ENCODE peak calls at places on chromosome 11, in five cellular contexts. U is ELF-1; Z is ovary; V is PC-3; C is stimulated activated CD8-positive, alpha-beta memory T cell treated with anti-CD3 and anti-CD28 coated beads, Interleukin-12 subunit alpha, Interleukin-12 subunit beta, amount 100 ng/mL, for 1 hour. Q is an unnamed sample.

GRCh38 chr11:65424200-65425104 is 1.9 kb downstream of the NEAT1 start:
- DNase-seq in U (peak; percentile 36), Z (no peak), V (peak; percentile 42), C (no peak), Q (no peak)

GRCh38 chr11:66880484-66881211 is 23.8 kb downstream of the LRFN4 start:
- DNase-seq in U (no peak), Z (no peak), V (peak; percentile 97), C (no peak), Q (no peak)

GRCh38 chr11:119479685-119480275 is 56.8 kb upstream of the THY1 start:
- DNase-seq in U (peak; percentile 47), Z (no peak), V (peak; percentile 40), C (no peak), Q (peak; percentile 74)

GRCh38 chr11:20026629-20027545 is 133.4 kb downstream of the DBX1 start:
- DNase-seq in U (peak; percentile 98), Z (peak; percentile 35), V (peak; percentile 84), C (no peak), Q (no peak)

GRCh38 chr11:72740060-72740424 is 12.2 kb downstream of the ARAP1 start:
- DNase-seq in U (no peak), Z (no peak), V (no peak), C (no peak), Q (no peak)

GRCh38 chr11:64723907-64724862 is 1.2 kb upstream of the NRXN2 start:
- DNase-seq in U (no peak), Z (no peak), V (no peak), C (no peak), Q (no peak)

GRCh38 chr11:60889869-60890311 is 16.5 kb downstream of the PRPF19 start:
- DNase-seq in U (peak; percentile 51), Z (no peak), V (no peak), C (no peak), Q (no peak)

GRCh38 chr11:131980878-131981668 is 610.7 kb downstream of the NTM start:
- DNase-seq in U (no peak), Z (no peak), V (no peak), C (no peak), Q (no peak)

GRCh38 chr11:96050435-96051182 is 126.7 kb upstream of the MTMR2 start:
- DNase-seq in U (no peak), Z (no peak), V (peak; percentile 16), C (no peak), Q (peak; percentile 76)

GRCh38 chr11:110338684-110339083 is 42.3 kb upstream of the RDX start:
- DNase-seq in U (no peak), Z (no peak), V (no peak), C (no peak), Q (no peak)

GRCh38 chr11:125457814-125458343 is 38.2 kb downstream of the FEZ1 start:
- DNase-seq in U (peak; percentile 66), Z (no peak), V (no peak), C (no peak), Q (peak; percentile 13)

GRCh38 chr11:134638796-134639540 is 226.9 kb upstream of the B3GAT1 start:
- DNase-seq in U (no peak), Z (no peak), V (no peak), C (no peak), Q (no peak)

GRCh38 chr11:75214411-75214821 is 26.2 kb upstream of the TPBGL start:
- DNase-seq in U (peak; percentile 94), Z (peak; percentile 41), V (peak; percentile 90), C (peak; percentile 56), Q (peak; percentile 82)

GRCh38 chr11:91768783-91769182 is 455.8 kb upstream of the FAT3 start:
- DNase-seq in U (no peak), Z (no peak), V (no peak), C (no peak), Q (no peak)

GRCh38 chr11:59135648-59136461 is 6.8 kb upstream of the FAM111A start:
- DNase-seq in U (peak; percentile 89), Z (peak; percentile 68), V (peak; percentile 85), C (peak; percentile 80), Q (peak; percentile 70)